ENCODE peak calls at places on chromosome 3, in nine cellular contexts. One of them, this sample, is unnamed.

GRCh38 chr3:43286886-43287301 is 554 bp downstream of the SNRK start:
- DNase-seq in NCI-H460: no peak
- DNase-seq in NCI-H1092: no peak
- DNase-seq in cardiac fibroblast: no peak
- DNase-seq in H54: no peak
- DNase-seq in posterior cingulate gyrus: no peak
- DNase-seq in brain microvascular endothelial cell: no peak
- DNase-seq in NCI-H524: no peak
- DNase-seq in neural crest cell: peak
- DNase-seq in this sample: no peak

GRCh38 chr3:183339461-183340086 is 86.5 kb downstream of the B3GNT5 start:
- DNase-seq in NCI-H460: no peak
- DNase-seq in NCI-H1092: no peak
- DNase-seq in cardiac fibroblast: no peak
- DNase-seq in H54: no peak
- DNase-seq in posterior cingulate gyrus: no peak
- DNase-seq in brain microvascular endothelial cell: no peak
- DNase-seq in NCI-H524: no peak
- DNase-seq in neural crest cell: no peak
- DNase-seq in this sample: no peak

GRCh38 chr3:32391643-32392529 is at the start of gene CMTM7:
- DNase-seq in NCI-H460: peak
- DNase-seq in NCI-H1092: no peak
- DNase-seq in cardiac fibroblast: peak
- DNase-seq in H54: peak
- DNase-seq in posterior cingulate gyrus: peak
- DNase-seq in brain microvascular endothelial cell: peak
- DNase-seq in NCI-H524: peak
- DNase-seq in neural crest cell: peak
- DNase-seq in this sample: peak

GRCh38 chr3:189606774-189607173 is 24.4 kb upstream of the TP63 start:
- DNase-seq in NCI-H460: no peak
- DNase-seq in NCI-H1092: no peak
- DNase-seq in cardiac fibroblast: no peak
- DNase-seq in H54: no peak
- DNase-seq in posterior cingulate gyrus: no peak
- DNase-seq in brain microvascular endothelial cell: no peak
- DNase-seq in NCI-H524: no peak
- DNase-seq in neural crest cell: no peak
- DNase-seq in this sample: no peak

GRCh38 chr3:188137062-188137461 is 16.9 kb upstream of the LPP start:
- DNase-seq in NCI-H460: no peak
- DNase-seq in NCI-H1092: no peak
- DNase-seq in cardiac fibroblast: no peak
- DNase-seq in H54: no peak
- DNase-seq in posterior cingulate gyrus: no peak
- DNase-seq in brain microvascular endothelial cell: no peak
- DNase-seq in NCI-H524: no peak
- DNase-seq in neural crest cell: no peak
- DNase-seq in this sample: no peak

GRCh38 chr3:13700889-13701288 is 152.0 kb downstream of the FBLN2 start:
- DNase-seq in NCI-H460: no peak
- DNase-seq in NCI-H1092: no peak
- DNase-seq in cardiac fibroblast: no peak
- DNase-seq in H54: no peak
- DNase-seq in posterior cingulate gyrus: no peak
- DNase-seq in brain microvascular endothelial cell: no peak
- DNase-seq in NCI-H524: no peak
- DNase-seq in neural crest cell: no peak
- DNase-seq in this sample: no peak

GRCh38 chr3:162487138-162487537 is 990.5 kb downstream of the OTOL1 start:
- DNase-seq in NCI-H460: no peak
- DNase-seq in NCI-H1092: no peak
- DNase-seq in cardiac fibroblast: peak
- DNase-seq in H54: no peak
- DNase-seq in posterior cingulate gyrus: no peak
- DNase-seq in brain microvascular endothelial cell: no peak
- DNase-seq in NCI-H524: no peak
- DNase-seq in neural crest cell: no peak
- DNase-seq in this sample: peak

GRCh38 chr3:54874816-54875556 is 52.9 kb downstream of the LRTM1 start:
- DNase-seq in NCI-H460: no peak
- DNase-seq in NCI-H1092: no peak
- DNase-seq in cardiac fibroblast: no peak
- DNase-seq in H54: no peak
- DNase-seq in posterior cingulate gyrus: no peak
- DNase-seq in brain microvascular endothelial cell: no peak
- DNase-seq in NCI-H524: no peak
- DNase-seq in neural crest cell: no peak
- DNase-seq in this sample: no peak

GRCh38 chr3:37907371-37907770 is 45.7 kb downstream of the CTDSPL start:
- DNase-seq in NCI-H460: no peak
- DNase-seq in NCI-H1092: no peak
- DNase-seq in cardiac fibroblast: no peak
- DNase-seq in H54: no peak
- DNase-seq in posterior cingulate gyrus: no peak
- DNase-seq in brain microvascular endothelial cell: no peak
- DNase-seq in NCI-H524: peak
- DNase-seq in neural crest cell: no peak
- DNase-seq in this sample: no peak